ENCODE peak calls at places on chromosomes 12 and 14, in four cellular contexts. K is neural progenitor cell, X is choroid plexus epithelial cell, V is stomach. A is an unnamed sample.

GRCh38 chr12:79895041-79895440 is 39.9 kb downstream of the PPP1R12A start:
- DNase-seq in X (no peak), K (no peak), V (no peak), A (no peak)

GRCh38 chr12:103975368-103975767 is 9.7 kb downstream of the TDG start:
- DNase-seq in V (no peak), K (no peak), X (no peak), A (no peak)

GRCh38 chr12:11958216-11959091 is 112.3 kb upstream of the BCL2L14 start:
- DNase-seq in V (no peak), X (peak), K (no peak), A (no peak)

GRCh38 chr14:100875861-100876590 is 27.5 kb downstream of the RTL1 start:
- DNase-seq in K (no peak), X (no peak), V (no peak), A (no peak)

GRCh38 chr12:122022393-122023338 is 982 bp downstream of the BCL7A start:
- DNase-seq in X (peak), K (peak), V (peak), A (no peak)

GRCh38 chr14:75673345-75673744 is 12.3 kb downstream of the TTLL5 start:
- DNase-seq in V (no peak), X (no peak), K (no peak), A (no peak)

GRCh38 chr14:106372870-106373657 is 846.7 kb downstream of the TMEM121 start:
- DNase-seq in V (peak), X (no peak), K (no peak), A (no peak)

GRCh38 chr14:96037891-96038557 is 1.1 kb upstream of the C14orf132 start:
- DNase-seq in V (peak), K (no peak), X (no peak), A (no peak)

GRCh38 chr14:76900406-76901085 is 74.3 kb downstream of the LRRC74A start:
- DNase-seq in V (no peak), K (no peak), X (no peak), A (no peak)

GRCh38 chr12:94147991-94148840 is at the start of gene PLXNC1:
- DNase-seq in X (peak), K (peak), V (peak), A (no peak)

GRCh38 chr12:6752181-6752930 is 585 bp downstream of the MLF2 start:
- DNase-seq in V (no peak), X (peak), K (peak), A (no peak)

DNA sequence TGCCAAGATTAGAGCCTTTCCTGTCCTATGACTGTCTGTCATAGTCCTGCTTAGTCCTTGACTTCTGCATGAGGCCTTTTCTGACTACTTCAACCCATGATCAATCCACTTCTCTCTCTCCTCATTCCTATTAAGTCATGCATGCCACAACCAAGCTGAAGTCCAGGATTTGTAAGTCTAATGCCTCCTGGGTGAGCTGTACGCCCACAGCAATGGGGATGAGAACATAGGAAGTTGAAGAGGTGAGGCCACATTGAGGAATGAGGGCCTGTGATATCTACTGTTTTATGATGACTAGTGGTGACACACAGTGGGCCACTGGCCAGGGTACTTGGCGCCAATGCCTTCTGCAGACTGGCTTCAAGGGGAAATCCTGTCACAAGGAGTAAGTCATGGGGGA is 994.1 kb upstream of the TMEM132C start:
- DNase-seq in V (no peak), K (no peak), X (peak), A (no peak)
- H3K4me3 ChIP-seq in V (no peak), K (no peak), X (no peak), A (no peak)

DNA sequence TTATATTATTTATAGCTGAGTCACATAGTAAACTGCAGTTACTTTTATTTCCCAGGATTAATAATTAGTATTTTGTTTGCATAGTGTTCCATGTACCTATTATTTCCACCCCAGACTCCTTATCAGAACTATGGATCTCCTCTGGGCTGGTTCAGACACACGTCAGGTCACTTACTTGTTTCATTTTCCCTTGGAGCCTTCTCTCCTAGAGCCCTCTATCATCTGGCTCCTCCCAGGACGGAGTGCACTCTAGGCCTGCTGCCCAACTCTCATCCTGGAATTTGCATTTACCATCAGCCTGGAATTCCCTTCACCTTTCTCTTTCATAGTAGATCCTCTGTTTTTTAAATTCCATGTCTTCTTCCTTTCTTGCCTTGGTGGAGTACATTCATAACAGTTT is 28.5 kb upstream of the GALNT16 start:
- DNase-seq in V (peak), K (no peak), X (no peak), A (no peak)
- H3K4me3 ChIP-seq in V (no peak), K (no peak), X (no peak), A (no peak)

GRCh38 chr12:89350661-89351488 is 1.4 kb downstream of the DUSP6 start:
- DNase-seq in X (peak), V (no peak), K (peak), A (no peak)

GRCh38 chr12:89350260-89350659 is 2.0 kb downstream of the DUSP6 start:
- DNase-seq in X (no peak), V (no peak), K (peak), A (no peak)

GRCh38 chr12:89347325-89347829 is 4.9 kb downstream of the DUSP6 start:
- DNase-seq in X (no peak), K (no peak), V (no peak), A (no peak)

GRCh38 chr12:89349814-89350213 is 2.5 kb downstream of the DUSP6 start:
- DNase-seq in X (peak), V (no peak), K (peak), A (peak)

GRCh38 chr12:89348894-89349669 is 3.2 kb downstream of the DUSP6 start:
- DNase-seq in X (peak), V (no peak), K (peak), A (no peak)
- H3K4me3 ChIP-seq in X (peak), V (peak), K (peak), A (peak)

DNA sequence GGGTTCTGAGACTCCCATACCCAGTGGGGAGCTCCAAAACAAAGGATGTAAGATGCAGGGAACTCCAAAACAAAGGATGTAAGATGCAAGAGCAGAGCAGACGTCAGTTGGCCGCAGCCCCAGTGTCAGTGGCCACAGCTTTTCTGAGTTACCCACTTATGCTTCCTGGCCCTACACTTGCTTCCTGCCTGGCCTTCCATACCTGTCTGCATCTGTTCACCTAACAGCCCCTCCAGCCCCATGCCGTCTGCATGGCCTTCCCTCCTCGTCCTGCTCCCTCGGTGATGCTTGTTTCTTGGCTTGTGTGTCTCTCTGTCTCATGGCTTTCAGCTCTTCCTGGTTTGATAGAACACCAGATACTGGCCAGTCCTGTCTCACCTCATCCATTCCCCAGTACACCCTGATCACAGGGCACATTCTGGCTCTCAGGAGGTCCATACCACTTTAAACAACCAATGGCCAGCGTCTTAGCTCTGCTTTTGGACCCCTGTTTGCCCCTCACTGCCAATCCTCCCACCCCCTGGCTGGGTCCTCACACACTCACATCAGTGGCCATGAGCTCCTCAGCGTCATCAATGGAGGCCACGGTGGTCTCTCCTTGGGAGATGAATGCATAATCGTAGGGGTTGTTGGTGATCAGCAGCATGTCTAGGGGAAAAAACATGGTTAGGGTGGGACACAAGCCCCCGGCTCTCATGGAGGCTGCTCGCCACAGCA is 5.3 kb downstream of the MYH7 start:
- DNase-seq in K (no peak), X (no peak), V (no peak), A (peak)
- H3K4me3 ChIP-seq in K (no peak), X (no peak), V (no peak), A (no peak)

DNA sequence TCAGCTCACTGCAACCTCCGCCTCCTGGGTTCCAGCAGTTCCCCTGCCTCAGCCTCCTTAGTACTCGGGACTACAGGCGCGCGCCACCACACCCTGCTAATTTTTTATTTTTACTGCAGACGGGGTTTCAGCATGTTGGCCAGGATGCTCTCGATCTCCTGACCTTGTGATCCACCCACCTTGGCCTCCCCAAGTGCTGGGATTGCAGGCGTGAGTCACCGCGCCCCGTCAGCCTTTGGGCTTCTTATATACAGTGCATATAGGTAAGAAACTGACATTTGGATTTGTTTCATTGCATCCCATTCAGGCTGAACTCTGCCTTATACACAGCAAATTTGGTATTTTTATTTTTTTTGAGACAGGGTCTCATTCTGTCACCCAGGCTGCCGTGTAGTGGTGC is 176.8 kb downstream of the ERC1 start:
- DNase-seq in K (no peak), V (no peak), X (no peak), A (no peak)
- H3K4me3 ChIP-seq in K (no peak), V (no peak), X (no peak), A (no peak)

GRCh38 chr14:34457186-34457585 is 4.9 kb downstream of the SPTSSA start:
- DNase-seq in K (no peak), X (no peak), V (no peak), A (no peak)

GRCh38 chr14:34461334-34462131 is 507 bp downstream of the SPTSSA start:
- DNase-seq in V (peak), K (peak), X (peak), A (peak)

GRCh38 chr14:34462132-34462893 is at the start of gene SPTSSA:
- DNase-seq in K (peak), V (peak), X (peak), A (peak)

GRCh38 chr14:34460841-34461240 is 1.2 kb downstream of the SPTSSA start:
- DNase-seq in V (no peak), K (peak), X (peak), A (no peak)

DNA sequence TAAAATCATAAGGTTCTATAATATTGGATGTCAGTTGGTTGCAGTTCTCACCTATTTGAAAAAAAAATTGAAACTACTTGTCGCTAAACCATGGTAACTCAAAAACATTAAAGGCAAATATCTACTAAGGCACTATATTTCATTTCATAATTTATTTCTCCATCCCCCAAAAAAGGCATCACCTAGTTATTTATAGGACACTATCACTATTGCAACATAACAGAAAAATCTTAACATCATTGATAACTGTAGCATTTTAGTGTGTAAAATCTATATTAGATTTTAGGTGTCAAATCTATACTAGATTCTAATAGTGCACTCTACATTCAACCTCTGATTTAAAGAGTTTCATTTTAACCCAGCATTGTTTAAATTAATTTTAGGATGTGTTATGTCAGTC is 1.7 kb downstream of the SPTSSA start:
- DNase-seq in V (no peak), X (no peak), K (no peak), A (no peak)
- H3K4me3 ChIP-seq in V (no peak), X (peak), K (peak), A (no peak)

DNA sequence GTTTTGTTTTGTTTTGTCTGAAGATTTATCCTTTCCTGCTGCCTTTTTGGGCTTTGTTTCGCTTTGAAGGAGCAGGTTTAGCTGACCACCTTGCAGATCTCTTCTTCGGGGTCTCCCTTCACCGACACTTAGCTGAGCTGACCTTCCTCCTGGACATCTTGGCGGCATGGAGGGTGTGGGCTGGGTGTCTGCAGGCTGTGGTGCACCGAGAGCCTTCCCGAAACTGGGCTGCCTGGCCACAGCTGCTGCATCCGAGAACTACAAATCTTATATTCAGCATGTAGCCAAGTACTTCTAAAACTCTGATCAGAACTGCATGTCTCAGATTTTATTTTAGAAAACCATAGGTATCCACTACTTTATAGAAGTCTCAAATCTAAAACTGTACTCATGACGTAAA is 84.9 kb downstream of the PPFIBP1 start:
- DNase-seq in X (no peak), K (no peak), V (no peak), A (no peak)
- H3K4me3 ChIP-seq in X (no peak), K (no peak), V (peak), A (no peak)

DNA sequence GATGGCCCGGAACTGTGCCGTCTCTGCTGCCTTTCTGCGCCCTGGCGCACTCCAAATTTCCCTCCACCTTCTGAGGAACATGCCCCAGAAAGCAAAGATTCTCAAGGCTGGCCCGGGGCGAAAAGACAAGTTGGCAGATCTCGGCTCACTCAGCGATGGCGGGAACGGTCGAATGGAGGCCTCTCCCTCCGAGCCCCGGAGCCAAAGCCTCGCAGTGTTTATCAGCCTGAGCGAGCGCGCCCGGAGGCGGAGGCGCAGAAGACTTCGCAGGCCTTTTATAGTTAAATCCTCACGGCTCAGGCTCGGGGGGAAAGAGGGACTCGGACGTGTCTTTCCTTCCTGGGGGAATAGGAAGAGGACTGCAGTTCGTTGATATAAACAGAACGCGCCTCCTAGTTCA is 5.5 kb downstream of the TBX5 start:
- DNase-seq in K (peak), X (no peak), V (no peak), A (no peak)
- H3K4me3 ChIP-seq in K (no peak), X (no peak), V (no peak), A (no peak)

GRCh38 chr14:51780006-51780692 is 80.3 kb upstream of the GNG2 start:
- DNase-seq in V (peak), X (peak), K (peak), A (peak)
- H3K4me3 ChIP-seq in V (no peak), X (peak), K (no peak), A (no peak)

GRCh38 chr12:4275869-4276253 is 2.3 kb downstream of the CCND2 start:
- DNase-seq in K (peak), V (no peak), X (no peak), A (no peak)

GRCh38 chr12:4278582-4278939 is 5.0 kb downstream of the CCND2 start:
- DNase-seq in V (no peak), K (no peak), X (no peak), A (peak)

GRCh38 chr12:4276524-4277204 is 3.1 kb downstream of the CCND2 start:
- DNase-seq in V (peak), K (peak), X (peak), A (peak)

GRCh38 chr12:4277856-4278581 is 4.5 kb downstream of the CCND2 start:
- DNase-seq in K (no peak), V (no peak), X (no peak), A (no peak)

GRCh38 chr12:4277205-4277543 is 3.6 kb downstream of the CCND2 start:
- DNase-seq in V (no peak), X (no peak), K (no peak), A (no peak)
- H3K4me3 ChIP-seq in V (no peak), X (no peak), K (no peak), A (no peak)

A was measured in gastrocnemius medialis.